ENCODE peak calls at places on chromosomes 13 and 19, in seven cellular contexts. U is heart left ventricle, H is tibial nerve, G is A549, R is transverse colon, I is sigmoid colon, F is adrenal gland. A is an unnamed sample.

GRCh38 chr19:48553676-48554384 is 1.9 kb downstream of the SULT2B1 start:
- DNase-seq in U (no peak), H (no peak), G (peak; percentile 94), R (peak; percentile 50), I (peak; percentile 70), F (peak; percentile 94), A (no peak)

GRCh38 chr19:54893406-54893805 is 12.5 kb upstream of the NCR1 start:
- DNase-seq in U (no peak), H (no peak), G (no peak), R (no peak), I (no peak), F (peak; percentile 7), A (no peak)

GRCh38 chr19:2478324-2478755 is 2.4 kb downstream of the GADD45B start:
- DNase-seq in U (peak; percentile 42), H (peak; percentile 65), G (no peak), R (peak; percentile 83), I (peak; percentile 94), F (peak; percentile 43), A (peak; percentile 56)

GRCh38 chr13:46206138-46206537 is 5.6 kb upstream of the LRRC63 start:
- DNase-seq in U (no peak), H (no peak), G (no peak), R (no peak), I (no peak), F (no peak), A (no peak)

GRCh38 chr13:111899714-111900389 is 167.1 kb upstream of the SOX1 start:
- DNase-seq in U (no peak), H (no peak), G (no peak), R (no peak), I (peak; percentile 40), F (no peak), A (no peak)

GRCh38 chr13:63910406-63910957 is 2494.8 kb upstream of the PCDH20 start:
- DNase-seq in U (no peak), H (no peak), G (no peak), R (no peak), I (no peak), F (no peak), A (no peak)

GRCh38 chr19:51098366-51099069 is 9.7 kb downstream of the CTU1 start:
- DNase-seq in U (peak; percentile 37), H (no peak), G (no peak), R (peak; percentile 20), I (peak; percentile 83), F (no peak), A (no peak)

GRCh38 chr13:94300401-94300800 is 179.1 kb downstream of the DCT start:
- DNase-seq in U (no peak), H (no peak), G (no peak), R (no peak), I (no peak), F (no peak), A (no peak)

GRCh38 chr19:48614436-48615144 is at the start of gene FAM83E:
- DNase-seq in U (no peak), H (no peak), G (peak; percentile 75), R (peak; percentile 96), I (no peak), F (peak; percentile 41), A (no peak)

GRCh38 chr13:33676700-33677048 is 141.3 kb upstream of the RFC3 start:
- DNase-seq in U (peak; percentile 60), H (no peak), G (peak; percentile 21), R (peak; percentile 58), I (peak; percentile 70), F (peak; percentile 63), A (peak; percentile 48)

GRCh38 chr13:106536244-106537034 is 977 bp upstream of the EFNB2 start:
- DNase-seq in U (peak; percentile 91), H (peak; percentile 82), G (peak; percentile 62), R (peak; percentile 93), I (peak; percentile 93), F (peak; percentile 92), A (peak; percentile 72)

GRCh38 chr19:57655443-57655842 is 13.3 kb upstream of the ZSCAN4 start:
- DNase-seq in U (no peak), H (no peak), G (no peak), R (no peak), I (no peak), F (no peak), A (no peak)

GRCh38 chr19:53881482-53882390 is at the start of gene PRKCG:
- DNase-seq in U (peak; percentile 43), H (no peak), G (peak; percentile 70), R (peak; percentile 71), I (no peak), F (no peak), A (no peak)
- H3K4me3 ChIP-seq in U (peak within 1 kb of the TSS; percentile 53), H (no peak within 1 kb of the TSS), G (peak within 1 kb of the TSS; percentile 51), R (peak within 1 kb of the TSS; percentile 16), I (peak within 1 kb of the TSS; percentile 16), F (peak within 1 kb of the TSS; percentile 26), A (no peak within 1 kb of the TSS)

DNA sequence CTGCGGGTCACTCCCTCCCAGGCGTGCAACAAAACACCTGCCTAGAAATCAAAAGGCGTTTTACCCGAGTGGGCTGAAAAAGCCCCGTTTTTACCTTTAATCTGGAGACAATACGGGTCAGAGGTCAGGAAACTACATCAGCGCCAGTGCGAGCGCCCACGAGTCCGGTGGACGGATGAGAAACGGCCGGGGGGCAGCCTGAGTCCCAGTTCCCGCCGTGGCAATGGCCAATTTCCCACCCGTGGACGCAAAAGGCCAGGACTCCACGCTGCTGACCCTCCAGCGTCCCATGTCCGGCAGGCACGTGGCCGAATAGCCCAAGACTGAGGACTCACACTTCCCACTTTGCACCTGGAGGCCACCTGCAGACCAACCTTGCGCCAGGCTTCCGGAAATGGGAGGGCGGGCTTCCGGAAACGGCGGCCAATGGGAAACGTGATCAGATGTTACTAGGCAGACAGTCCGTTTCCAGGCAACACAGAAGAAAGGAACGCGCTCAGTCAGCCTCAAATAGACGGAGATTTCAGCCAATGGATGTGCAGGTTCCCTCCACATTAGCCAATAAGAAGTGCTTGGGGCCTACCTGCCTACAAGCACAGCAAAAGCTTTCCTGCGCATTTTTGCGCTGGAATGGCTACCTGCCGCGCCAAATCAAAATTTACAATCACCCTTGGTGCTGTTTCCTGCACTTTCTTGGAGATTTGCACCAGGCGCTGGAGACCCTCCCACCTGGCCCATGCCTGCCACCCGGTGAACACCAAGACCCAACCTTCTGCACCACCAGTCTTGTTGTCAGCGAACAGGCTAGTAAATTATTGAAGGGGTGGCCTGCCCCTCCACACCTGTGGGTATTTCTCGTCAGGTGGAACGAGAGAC is 47.4 kb downstream of the ZFP14 start:
- DNase-seq in U (peak; percentile 89), H (peak; percentile 55), G (peak; percentile 38), R (peak; percentile 68), I (peak; percentile 91), F (peak; percentile 91), A (peak; percentile 40)
- H3K27ac ChIP-seq in U (peak overlapping the region; percentile 46), H (no peak overlapping the region), G (no peak overlapping the region), R (peak overlapping the region; percentile 45), I (no peak overlapping the region), F (no peak overlapping the region), A (peak overlapping the region; percentile 37)

GRCh38 chr19:41939861-41940442 is 11.7 kb upstream of the ERFL start:
- DNase-seq in U (peak; percentile 54), H (no peak), G (peak; percentile 78), R (peak; percentile 62), I (no peak), F (no peak), A (no peak)
- TF ChIP-seq POLR2A in U (no peak), H (no peak), G (no peak), R (no peak), I (no peak), F (no peak), A (no peak)

DNA sequence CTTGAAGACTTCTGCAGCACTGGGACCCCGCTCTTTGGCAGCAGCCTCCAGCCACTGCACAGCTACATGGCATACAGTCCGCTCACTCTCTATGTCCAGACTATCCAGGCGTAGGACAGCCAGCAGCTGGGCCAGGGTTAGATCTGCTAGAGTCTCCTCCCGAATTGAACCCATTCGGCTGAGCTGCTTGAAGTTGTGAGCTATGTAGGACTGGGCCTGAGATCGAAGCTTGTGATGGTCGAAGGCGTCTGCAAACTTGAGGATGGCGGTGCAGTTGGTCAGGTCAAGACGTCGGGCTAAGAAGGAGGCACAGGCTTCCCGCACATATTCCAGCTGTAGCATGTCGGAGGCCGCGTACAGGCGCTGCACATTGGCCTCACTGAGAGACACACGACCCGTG is 900 bp downstream of the KBTBD7 start:
- DNase-seq in U (no peak), H (no peak), G (no peak), R (no peak), I (no peak), F (no peak), A (no peak)
- H3K4me3 ChIP-seq in U (peak overlapping the region; percentile 75), H (peak overlapping the region; percentile 57), G (peak overlapping the region; percentile 69), R (peak overlapping the region; percentile 64), I (peak overlapping the region; percentile 71), F (peak overlapping the region; percentile 57), A (peak overlapping the region; percentile 90)

DNA sequence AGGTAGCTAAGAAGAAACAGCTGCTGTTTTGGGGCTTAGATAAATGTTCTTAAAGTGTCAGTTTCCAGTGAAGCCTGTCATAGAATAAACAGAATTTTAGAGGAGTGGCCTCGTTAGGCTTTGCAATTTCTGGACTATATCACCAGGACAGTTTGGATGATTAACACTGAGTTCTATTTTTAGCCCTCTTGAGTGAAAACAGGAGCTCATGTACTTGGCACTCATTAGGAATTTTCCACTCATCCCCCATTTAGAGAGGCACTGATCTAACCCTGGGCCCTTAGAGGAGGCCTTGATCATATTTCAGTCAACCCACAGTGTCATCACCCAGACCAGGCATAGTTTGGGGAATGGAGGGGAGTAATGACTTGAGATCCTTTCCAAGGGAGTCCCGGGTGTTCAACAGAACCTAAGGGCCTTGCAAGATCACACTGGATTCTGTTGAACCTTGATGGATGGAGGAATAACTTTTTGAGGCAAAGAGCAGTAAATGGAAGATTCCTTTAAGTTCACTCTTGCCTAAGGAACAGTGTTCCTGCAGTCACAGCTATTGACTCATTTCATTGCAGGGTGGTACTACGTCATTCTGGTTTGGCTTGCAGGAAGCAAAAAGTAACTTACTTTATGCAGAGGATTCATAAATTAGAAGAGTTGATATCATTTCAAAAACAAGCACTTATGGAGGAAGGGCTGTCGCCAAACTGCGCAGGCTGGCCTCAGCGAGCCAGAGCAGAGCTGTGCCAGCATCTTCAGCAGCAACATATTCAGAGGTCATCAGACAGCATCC is 160.2 kb downstream of the SLC7A1 start:
- DNase-seq in U (no peak), H (no peak), G (no peak), R (no peak), I (peak; percentile 88), F (peak; percentile 3), A (peak; percentile 37)
- H3K27ac ChIP-seq in U (peak overlapping the region; percentile 69), H (no peak overlapping the region), G (no peak overlapping the region), R (peak overlapping the region; percentile 72), I (peak overlapping the region; percentile 79), F (peak overlapping the region; percentile 58), A (peak overlapping the region; percentile 68)

DNA sequence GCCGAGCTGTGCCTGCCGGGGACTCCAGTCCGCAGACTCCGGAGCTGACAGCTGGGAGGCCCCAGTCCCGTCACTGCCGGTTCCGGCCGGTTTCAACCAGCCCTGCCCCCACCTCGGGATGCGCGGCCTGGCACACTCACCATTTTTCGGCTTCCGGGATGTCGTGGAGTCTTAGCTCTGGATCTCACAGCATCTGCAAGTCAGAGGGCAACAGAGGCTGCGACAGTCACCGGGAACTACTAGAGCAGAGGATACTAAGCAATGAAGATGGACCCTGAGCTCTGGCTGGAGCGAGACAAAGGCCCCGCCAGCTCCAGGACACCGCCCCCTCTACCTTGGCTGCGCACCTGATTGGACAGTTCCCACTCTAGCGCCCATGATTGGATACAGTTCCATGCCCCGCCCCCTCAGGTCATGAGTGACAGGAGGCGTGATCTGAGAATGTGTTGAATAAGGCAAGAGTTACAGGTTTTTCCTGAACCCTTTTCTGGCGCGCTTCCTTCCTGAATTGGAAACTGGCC is at the start of gene ZNF682:
- DNase-seq in U (peak; percentile 95), H (peak; percentile 96), G (no peak), R (peak; percentile 96), I (peak; percentile 97), F (peak; percentile 98), A (peak; percentile 82)
- TF ChIP-seq POLR2A in U (peak; percentile 38), H (peak; percentile 40), G (no peak), R (peak; percentile 28), I (no peak), F (no peak), A (peak; percentile 11)